ENCODE peak calls at places on chromosomes 1 and 21, in nine cellular contexts. One of them, this sample, is unnamed.

GRCh38 chr1:246324711-246325110 is 182.4 kb downstream of the SMYD3 start:
- DNase-seq in body of pancreas: no peak
- DNase-seq in stomach: no peak
- DNase-seq in tibial nerve: no peak
- DNase-seq in A549: peak; percentile 50
- DNase-seq in NB4: no peak
- DNase-seq in adrenal gland: no peak
- DNase-seq in endothelial cell of umbilical vein: no peak
- DNase-seq in IMR-90: peak; percentile 72
- DNase-seq in this sample: no peak

GRCh38 chr1:151327903-151328674 is 873 bp upstream of the PI4KB start:
- DNase-seq in endothelial cell of umbilical vein: no peak
- DNase-seq in adrenal gland: peak; percentile 63
- DNase-seq in A549: peak; percentile 30
- DNase-seq in IMR-90: no peak
- DNase-seq in NB4: no peak
- DNase-seq in body of pancreas: peak; percentile 34
- DNase-seq in stomach: no peak
- DNase-seq in tibial nerve: no peak
- DNase-seq in this sample: no peak

GRCh38 chr1:157288511-157288910 is 150.3 kb upstream of the ETV3 start:
- DNase-seq in body of pancreas: no peak
- DNase-seq in A549: no peak
- DNase-seq in adrenal gland: no peak
- DNase-seq in endothelial cell of umbilical vein: no peak
- DNase-seq in NB4: no peak
- DNase-seq in tibial nerve: no peak
- DNase-seq in stomach: no peak
- DNase-seq in IMR-90: no peak
- DNase-seq in this sample: no peak

GRCh38 chr1:86224651-86225050 is 68.1 kb upstream of the COL24A1 start:
- DNase-seq in A549: no peak
- DNase-seq in NB4: no peak
- DNase-seq in IMR-90: no peak
- DNase-seq in endothelial cell of umbilical vein: no peak
- DNase-seq in adrenal gland: no peak
- DNase-seq in tibial nerve: no peak
- DNase-seq in stomach: no peak
- DNase-seq in body of pancreas: no peak
- DNase-seq in this sample: no peak

GRCh38 chr1:36323636-36324321 is at the start of gene EVA1B:
- DNase-seq in NB4: peak; percentile 92
- DNase-seq in A549: peak; percentile 51
- DNase-seq in endothelial cell of umbilical vein: peak; percentile 90
- DNase-seq in adrenal gland: peak; percentile 88
- DNase-seq in IMR-90: peak; percentile 82
- DNase-seq in body of pancreas: peak; percentile 56
- DNase-seq in tibial nerve: peak; percentile 66
- DNase-seq in stomach: peak; percentile 73
- DNase-seq in this sample: peak; percentile 89

GRCh38 chr21:40447016-40447415 is 399.9 kb downstream of the DSCAM start:
- DNase-seq in body of pancreas: no peak
- DNase-seq in adrenal gland: no peak
- DNase-seq in NB4: no peak
- DNase-seq in IMR-90: no peak
- DNase-seq in tibial nerve: no peak
- DNase-seq in stomach: no peak
- DNase-seq in A549: no peak
- DNase-seq in endothelial cell of umbilical vein: no peak
- DNase-seq in this sample: no peak

GRCh38 chr1:187471555-187471954 is 642.8 kb downstream of the PLA2G4A start:
- DNase-seq in stomach: no peak
- DNase-seq in body of pancreas: no peak
- DNase-seq in tibial nerve: no peak
- DNase-seq in A549: no peak
- DNase-seq in adrenal gland: no peak
- DNase-seq in NB4: no peak
- DNase-seq in endothelial cell of umbilical vein: no peak
- DNase-seq in IMR-90: peak; percentile 56
- DNase-seq in this sample: no peak

GRCh38 chr1:97764991-97765390 is 155.8 kb downstream of the DPYD start:
- DNase-seq in body of pancreas: no peak
- DNase-seq in NB4: no peak
- DNase-seq in endothelial cell of umbilical vein: no peak
- DNase-seq in A549: no peak
- DNase-seq in adrenal gland: no peak
- DNase-seq in tibial nerve: no peak
- DNase-seq in stomach: no peak
- DNase-seq in IMR-90: no peak
- DNase-seq in this sample: no peak

GRCh38 chr1:48869116-48869893 is 92.6 kb upstream of the BEND5 start:
- DNase-seq in body of pancreas: no peak
- DNase-seq in tibial nerve: no peak
- DNase-seq in stomach: no peak
- DNase-seq in A549: no peak
- DNase-seq in NB4: no peak
- DNase-seq in adrenal gland: no peak
- DNase-seq in IMR-90: no peak
- DNase-seq in endothelial cell of umbilical vein: no peak
- DNase-seq in this sample: no peak

GRCh38 chr1:185267701-185268100 is 49.3 kb downstream of the IVNS1ABP start:
- DNase-seq in stomach: no peak
- DNase-seq in NB4: no peak
- DNase-seq in A549: no peak
- DNase-seq in tibial nerve: no peak
- DNase-seq in IMR-90: no peak
- DNase-seq in body of pancreas: no peak
- DNase-seq in adrenal gland: no peak
- DNase-seq in endothelial cell of umbilical vein: no peak
- DNase-seq in this sample: no peak

GRCh38 chr1:44676484-44677200 is 2.1 kb downstream of the ARMH1 start:
- DNase-seq in A549: no peak
- DNase-seq in adrenal gland: no peak
- DNase-seq in body of pancreas: no peak
- DNase-seq in IMR-90: peak; percentile 77
- DNase-seq in stomach: no peak
- DNase-seq in endothelial cell of umbilical vein: peak; percentile 15
- DNase-seq in tibial nerve: no peak
- DNase-seq in NB4: peak; percentile 94
- DNase-seq in this sample: no peak

GRCh38 chr1:75412616-75413015 is 198.3 kb downstream of the SLC44A5 start:
- DNase-seq in body of pancreas: no peak
- DNase-seq in NB4: no peak
- DNase-seq in A549: no peak
- DNase-seq in stomach: no peak
- DNase-seq in IMR-90: no peak
- DNase-seq in adrenal gland: no peak
- DNase-seq in endothelial cell of umbilical vein: no peak
- DNase-seq in tibial nerve: no peak
- DNase-seq in this sample: no peak

GRCh38 chr1:90919190-90919719 is 102.6 kb downstream of the ZNF644 start:
- DNase-seq in IMR-90: no peak
- DNase-seq in endothelial cell of umbilical vein: no peak
- DNase-seq in A549: no peak
- DNase-seq in adrenal gland: no peak
- DNase-seq in NB4: no peak
- DNase-seq in tibial nerve: no peak
- DNase-seq in body of pancreas: no peak
- DNase-seq in stomach: no peak
- DNase-seq in this sample: no peak

GRCh38 chr1:224406216-224406615 is 28.4 kb downstream of the WDR26 start:
- DNase-seq in IMR-90: no peak
- DNase-seq in adrenal gland: no peak
- DNase-seq in tibial nerve: no peak
- DNase-seq in stomach: no peak
- DNase-seq in A549: no peak
- DNase-seq in endothelial cell of umbilical vein: no peak
- DNase-seq in body of pancreas: no peak
- DNase-seq in NB4: no peak
- DNase-seq in this sample: no peak

GRCh38 chr21:38042246-38042645 is 126.0 kb upstream of the KCNJ6 start:
- DNase-seq in stomach: no peak
- DNase-seq in adrenal gland: no peak
- DNase-seq in tibial nerve: no peak
- DNase-seq in body of pancreas: no peak
- DNase-seq in endothelial cell of umbilical vein: no peak
- DNase-seq in A549: peak; percentile 31
- DNase-seq in NB4: no peak
- DNase-seq in IMR-90: no peak
- DNase-seq in this sample: no peak

GRCh38 chr1:227943354-227943753 is 4.4 kb downstream of the WNT9A start:
- DNase-seq in body of pancreas: no peak
- DNase-seq in adrenal gland: peak; percentile 23
- DNase-seq in IMR-90: no peak
- DNase-seq in A549: no peak
- DNase-seq in tibial nerve: no peak
- DNase-seq in NB4: no peak
- DNase-seq in endothelial cell of umbilical vein: no peak
- DNase-seq in stomach: no peak
- DNase-seq in this sample: no peak

GRCh38 chr1:178126261-178126660 is 32.4 kb downstream of the RASAL2 start:
- DNase-seq in A549: no peak
- DNase-seq in IMR-90: no peak
- DNase-seq in body of pancreas: no peak
- DNase-seq in adrenal gland: no peak
- DNase-seq in endothelial cell of umbilical vein: no peak
- DNase-seq in NB4: no peak
- DNase-seq in stomach: no peak
- DNase-seq in tibial nerve: no peak
- DNase-seq in this sample: no peak

GRCh38 chr1:64392109-64392508 is 77.8 kb upstream of the CACHD1 start:
- DNase-seq in adrenal gland: no peak
- DNase-seq in tibial nerve: no peak
- DNase-seq in A549: no peak
- DNase-seq in endothelial cell of umbilical vein: no peak
- DNase-seq in stomach: peak; percentile 26
- DNase-seq in NB4: no peak
- DNase-seq in IMR-90: no peak
- DNase-seq in body of pancreas: peak; percentile 18
- DNase-seq in this sample: no peak

GRCh38 chr1:239816090-239816812 is 275.4 kb upstream of the FMN2 start:
- DNase-seq in body of pancreas: peak; percentile 22
- DNase-seq in NB4: peak; percentile 18
- DNase-seq in IMR-90: peak; percentile 55
- DNase-seq in endothelial cell of umbilical vein: no peak
- DNase-seq in adrenal gland: peak; percentile 82
- DNase-seq in A549: peak; percentile 85
- DNase-seq in tibial nerve: no peak
- DNase-seq in stomach: peak; percentile 57
- DNase-seq in this sample: peak; percentile 66

GRCh38 chr1:221263831-221264767 is 384.9 kb downstream of the HLX start:
- DNase-seq in tibial nerve: peak; percentile 33
- DNase-seq in NB4: peak; percentile 72
- DNase-seq in IMR-90: peak; percentile 89
- DNase-seq in body of pancreas: peak; percentile 36
- DNase-seq in A549: peak; percentile 43
- DNase-seq in adrenal gland: peak; percentile 84
- DNase-seq in endothelial cell of umbilical vein: peak; percentile 79
- DNase-seq in stomach: peak; percentile 27
- DNase-seq in this sample: no peak
- TF ChIP-seq CTCF in tibial nerve: peak; percentile 69
- TF ChIP-seq CTCF in NB4: peak; percentile 58
- TF ChIP-seq CTCF in IMR-90: peak; percentile 68
- TF ChIP-seq CTCF in body of pancreas: peak; percentile 40
- TF ChIP-seq CTCF in A549: peak; percentile 44
- TF ChIP-seq CTCF in adrenal gland: peak; percentile 60
- TF ChIP-seq CTCF in endothelial cell of umbilical vein: peak; percentile 64
- TF ChIP-seq CTCF in stomach: no peak
- TF ChIP-seq CTCF in this sample: peak; percentile 52

GRCh38 chr1:101683136-101683535 is 313.6 kb downstream of the OLFM3 start:
- DNase-seq in IMR-90: no peak
- DNase-seq in endothelial cell of umbilical vein: no peak
- DNase-seq in NB4: no peak
- DNase-seq in adrenal gland: no peak
- DNase-seq in body of pancreas: no peak
- DNase-seq in tibial nerve: no peak
- DNase-seq in stomach: no peak
- DNase-seq in A549: no peak
- DNase-seq in this sample: no peak
- TF ChIP-seq POLR2A in IMR-90: no peak
- TF ChIP-seq POLR2A in endothelial cell of umbilical vein: no peak
- TF ChIP-seq POLR2A in NB4: no peak
- TF ChIP-seq POLR2A in adrenal gland: no peak
- TF ChIP-seq POLR2A in body of pancreas: no peak
- TF ChIP-seq POLR2A in tibial nerve: no peak
- TF ChIP-seq POLR2A in stomach: no peak
- TF ChIP-seq POLR2A in A549: no peak
- TF ChIP-seq POLR2A in this sample: no peak

GRCh38 chr1:15951341-15952153 is 24.4 kb downstream of the ZBTB17 start:
- DNase-seq in adrenal gland: no peak
- DNase-seq in body of pancreas: peak; percentile 11
- DNase-seq in tibial nerve: no peak
- DNase-seq in A549: no peak
- DNase-seq in NB4: peak; percentile 56
- DNase-seq in IMR-90: no peak
- DNase-seq in endothelial cell of umbilical vein: no peak
- DNase-seq in stomach: no peak
- DNase-seq in this sample: no peak

GRCh38 chr1:15952317-15953258 is 23.3 kb downstream of the ZBTB17 start:
- DNase-seq in tibial nerve: no peak
- DNase-seq in endothelial cell of umbilical vein: peak; percentile 93
- DNase-seq in IMR-90: peak; percentile 99
- DNase-seq in adrenal gland: peak; percentile 75
- DNase-seq in stomach: no peak
- DNase-seq in NB4: peak; percentile 90
- DNase-seq in body of pancreas: no peak
- DNase-seq in A549: peak; percentile 64
- DNase-seq in this sample: peak; percentile 46

GRCh38 chr1:15950302-15950701 is 25.6 kb downstream of the ZBTB17 start:
- DNase-seq in endothelial cell of umbilical vein: no peak
- DNase-seq in IMR-90: no peak
- DNase-seq in NB4: no peak
- DNase-seq in tibial nerve: no peak
- DNase-seq in A549: no peak
- DNase-seq in stomach: no peak
- DNase-seq in adrenal gland: no peak
- DNase-seq in body of pancreas: no peak
- DNase-seq in this sample: no peak

GRCh38 chr1:15949453-15950245 is 26.3 kb downstream of the ZBTB17 start:
- DNase-seq in tibial nerve: peak; percentile 85
- DNase-seq in adrenal gland: peak; percentile 99
- DNase-seq in A549: peak; percentile 74
- DNase-seq in endothelial cell of umbilical vein: peak; percentile 92
- DNase-seq in body of pancreas: peak; percentile 89
- DNase-seq in NB4: peak; percentile 71
- DNase-seq in stomach: peak; percentile 77
- DNase-seq in IMR-90: peak; percentile 96
- DNase-seq in this sample: peak; percentile 88

GRCh38 chr1:15950763-15951295 is 25.1 kb downstream of the ZBTB17 start:
- DNase-seq in tibial nerve: no peak
- DNase-seq in NB4: peak; percentile 54
- DNase-seq in endothelial cell of umbilical vein: peak; percentile 76
- DNase-seq in stomach: no peak
- DNase-seq in IMR-90: peak; percentile 42
- DNase-seq in body of pancreas: peak; percentile 13
- DNase-seq in adrenal gland: peak; percentile 95
- DNase-seq in A549: no peak
- DNase-seq in this sample: peak; percentile 63
- TF ChIP-seq CTCF in tibial nerve: no peak
- TF ChIP-seq CTCF in NB4: no peak
- TF ChIP-seq CTCF in endothelial cell of umbilical vein: no peak
- TF ChIP-seq CTCF in stomach: no peak
- TF ChIP-seq CTCF in IMR-90: no peak
- TF ChIP-seq CTCF in body of pancreas: no peak
- TF ChIP-seq CTCF in adrenal gland: no peak
- TF ChIP-seq CTCF in A549: no peak
- TF ChIP-seq CTCF in this sample: no peak

GRCh38 chr1:11272842-11273594 is at the start of gene UBIAD1:
- DNase-seq in NB4: peak; percentile 90
- DNase-seq in adrenal gland: peak; percentile 90
- DNase-seq in stomach: peak; percentile 87
- DNase-seq in tibial nerve: peak; percentile 76
- DNase-seq in endothelial cell of umbilical vein: peak; percentile 87
- DNase-seq in body of pancreas: peak; percentile 89
- DNase-seq in A549: peak; percentile 72
- DNase-seq in IMR-90: peak; percentile 82
- DNase-seq in this sample: peak; percentile 96
- TF ChIP-seq POLR2A in NB4: peak; percentile 64
- TF ChIP-seq POLR2A in adrenal gland: peak; percentile 65
- TF ChIP-seq POLR2A in stomach: no peak
- TF ChIP-seq POLR2A in tibial nerve: peak; percentile 37
- TF ChIP-seq POLR2A in endothelial cell of umbilical vein: peak; percentile 80
- TF ChIP-seq POLR2A in body of pancreas: peak; percentile 83
- TF ChIP-seq POLR2A in A549: peak; percentile 61
- TF ChIP-seq POLR2A in IMR-90: peak; percentile 84
- TF ChIP-seq POLR2A in this sample: peak; percentile 79

This sample was measured in upper lobe of left lung.